ENCODE peak calls at places on chromosomes 16 and 17, in four cellular contexts. K is gastrocnemius medialis, Q is right lobe of liver, F is IMR-90. N is an unnamed sample. For H3K4me1, the result is how much of the 10 kb centered on the place peaks cover.

GRCh38 chr17:6475411-6475810 is 31.2 kb downstream of the PIMREG start:
- ATAC-seq in K (no peak), F (no peak), Q (no peak), N (no peak)

GRCh38 chr17:48620497-48621139 is 5.5 kb upstream of the HOXB8 start:
- ATAC-seq in F (no peak), K (no peak), Q (no peak), N (no peak)

GRCh38 chr17:8846768-8847211 is 20.7 kb downstream of the PIK3R6 start:
- ATAC-seq in K (no peak), Q (peak), F (peak), N (no peak)

GRCh38 chr17:40551874-40552768 is 13.2 kb downstream of the CCR7 start:
- ATAC-seq in F (peak), K (no peak), Q (no peak), N (no peak)

GRCh38 chr16:84820305-84820684 is 510 bp downstream of the CRISPLD2 start:
- ATAC-seq in K (no peak), F (peak), Q (no peak), N (no peak)

GRCh38 chr17:39404542-39405378 is 3.3 kb upstream of the FBXL20 start:
- ATAC-seq in K (no peak), Q (no peak), F (peak), N (no peak)

GRCh38 chr16:9077001-9077809 is 14.2 kb upstream of the HAPSTR1 start:
- ATAC-seq in Q (no peak), F (peak), K (no peak), N (no peak)

GRCh38 chr17:8175795-8176196 is 384 bp downstream of the TMEM107 start:
- ATAC-seq in K (no peak), F (peak), Q (peak), N (peak)

GRCh38 chr16:29848420-29849297 is 14.4 kb downstream of the CDIPT start:
- ATAC-seq in K (peak), Q (peak), F (peak), N (peak)

GRCh38 chr17:13806023-13806553 is 204.4 kb upstream of the HS3ST3A1 start:
- ATAC-seq in F (no peak), K (no peak), Q (no peak), N (no peak)

GRCh38 chr17:10171581-10171981 is 26.8 kb downstream of the GAS7 start:
- ATAC-seq in F (peak), K (no peak), Q (no peak), N (no peak)

GRCh38 chr16:53232826-53233529 is 178.2 kb downstream of the CHD9 start:
- ATAC-seq in Q (no peak), K (no peak), F (peak), N (no peak)

GRCh38 chr16:87965417-87965816 is 14.2 kb downstream of the BANP start:
- ATAC-seq in F (no peak), K (no peak), Q (no peak), N (no peak)

GRCh38 chr17:74686761-74687160 is 26.0 kb downstream of the CD300LF start:
- ATAC-seq in K (no peak), Q (peak), F (no peak), N (no peak)

GRCh38 chr16:11992594-11993524 is 16.3 kb downstream of the SNX29 start:
- ATAC-seq in F (no peak), K (no peak), Q (no peak), N (no peak)

GRCh38 chr17:73595931-73596330 is 48.3 kb downstream of the SDK2 start:
- ATAC-seq in K (no peak), Q (no peak), F (no peak), N (no peak)

GRCh38 chr16:84193480-84193879 is 2.5 kb downstream of the ADAD2 start:
- ATAC-seq in K (no peak), Q (no peak), F (no peak), N (no peak)

DNA sequence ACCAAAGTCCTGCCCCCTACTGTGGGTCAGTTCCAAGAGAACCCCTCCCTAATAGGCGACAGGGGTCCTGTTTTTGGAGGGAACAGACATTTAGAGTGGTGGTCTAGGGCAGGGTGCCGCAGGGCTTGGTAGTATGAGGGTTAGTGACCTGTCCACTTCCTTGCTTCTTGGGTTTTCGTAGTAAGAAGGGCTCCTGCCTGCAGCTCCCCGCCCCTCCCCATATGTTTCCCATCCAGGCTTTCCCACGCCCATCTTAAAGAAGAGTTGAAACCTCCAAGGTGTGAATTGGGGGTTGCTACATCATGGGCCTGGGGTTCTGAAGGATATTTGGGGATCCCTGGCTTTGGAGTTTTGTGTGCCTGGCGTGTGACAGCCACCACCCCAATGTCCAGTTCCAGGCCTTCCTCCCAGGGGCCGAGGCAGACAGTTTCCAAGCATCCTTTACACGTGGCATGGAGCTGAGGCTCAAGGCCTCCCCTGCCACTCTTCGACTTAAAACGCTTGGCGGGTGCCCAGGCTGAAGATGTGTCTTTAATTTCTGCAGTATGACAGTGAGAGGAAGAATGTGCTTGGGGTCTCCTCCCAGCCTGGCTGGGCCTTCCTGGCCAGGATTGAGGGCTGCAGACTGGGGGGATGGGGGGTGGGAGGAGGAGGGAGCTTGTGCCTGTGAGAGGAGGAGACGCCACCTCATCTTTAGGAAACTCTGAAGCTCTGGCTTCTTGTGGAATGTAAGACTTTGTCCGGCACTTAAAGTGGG is 2.3 kb upstream of the COL1A1 start:
- ATAC-seq in F (peak), K (no peak), Q (no peak), N (no peak)
- H3K4me1 ChIP-seq in F (half or more), K (under half), Q (under half), N (under half)

GRCh38 chr16:66373667-66374066 is 7.2 kb downstream of the CDH5 start:
- ATAC-seq in F (no peak), K (no peak), Q (no peak), N (no peak)
- TF ChIP-seq POLR2A in F (no peak), K (no peak), Q (no peak), N (no peak)

DNA sequence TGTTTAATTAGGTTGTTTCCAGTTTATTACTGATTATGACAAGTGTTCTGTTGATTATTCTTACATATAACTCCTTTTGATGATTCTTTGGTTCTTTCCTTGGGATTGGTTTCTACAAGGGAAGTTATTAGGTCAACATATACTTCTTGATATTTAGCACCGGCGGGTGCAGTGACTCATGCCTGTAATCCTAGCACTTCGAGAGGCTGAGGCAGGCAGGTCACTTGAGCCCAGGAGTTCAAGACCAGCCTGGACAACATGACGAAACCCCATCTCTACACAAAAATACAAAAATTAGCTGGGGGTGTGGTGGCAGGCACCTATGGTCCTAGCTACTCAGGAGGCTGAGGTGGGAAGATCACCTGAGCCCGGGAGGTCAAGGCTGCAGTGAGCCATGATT is 120.2 kb upstream of the HAS3 start:
- ATAC-seq in Q (no peak), F (no peak), K (no peak), N (no peak)
- H3K4me1 ChIP-seq in Q (under half), F (under half), K (under half), N (under half)

DNA sequence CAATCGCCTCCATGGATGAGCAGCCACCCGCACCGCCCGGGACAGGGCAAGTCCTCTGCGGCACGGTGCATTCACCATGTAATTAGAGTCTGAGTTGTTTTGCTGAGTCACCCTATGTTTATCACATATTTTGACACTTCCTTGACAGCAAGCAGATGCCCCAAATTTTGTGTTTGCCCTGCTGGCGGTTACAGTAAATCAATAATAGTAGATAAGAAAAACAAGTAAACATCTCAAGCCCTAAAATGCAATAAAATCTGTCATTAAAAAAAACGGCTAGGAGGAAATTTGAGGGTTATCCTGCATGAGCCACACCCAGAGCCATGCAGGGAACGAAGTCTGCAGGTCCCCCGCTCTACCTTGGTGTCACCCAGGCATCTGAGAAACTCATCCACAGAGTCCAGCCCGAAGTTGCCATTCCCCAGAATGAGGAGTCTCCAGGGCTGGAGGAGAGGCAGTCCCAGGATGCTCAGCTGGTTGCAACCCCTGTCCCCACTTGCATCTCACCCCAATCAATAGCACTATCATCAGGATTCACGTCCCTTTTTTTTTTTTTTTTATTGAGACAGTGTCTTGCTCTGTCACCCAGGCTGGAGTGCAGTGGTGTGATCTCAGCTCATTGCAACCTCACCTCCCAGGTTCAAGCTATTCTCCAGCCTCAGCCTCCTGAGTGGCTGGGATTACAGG is 16.5 kb upstream of the ST6GALNAC1 start:
- ATAC-seq in Q (peak), K (no peak), F (peak), N (no peak)
- TF ChIP-seq POLR2A in Q (no peak), K (no peak), F (no peak), N (no peak)

GRCh38 chr17:57516290-57517215 is 228.5 kb downstream of the CCDC182 start:
- ATAC-seq in F (peak), K (no peak), Q (peak), N (no peak)

GRCh38 chr17:57517519-57518342 is 227.4 kb downstream of the CCDC182 start:
- ATAC-seq in F (no peak), K (no peak), Q (peak), N (no peak)

GRCh38 chr17:57517216-57517518 is 227.9 kb downstream of the CCDC182 start:
- ATAC-seq in Q (no peak), K (no peak), F (no peak), N (no peak)

GRCh38 chr17:57514614-57515013 is 230.5 kb downstream of the CCDC182 start:
- ATAC-seq in F (no peak), K (no peak), Q (no peak), N (no peak)

GRCh38 chr17:57515662-57516211 is 229.4 kb downstream of the CCDC182 start:
- ATAC-seq in K (no peak), Q (no peak), F (no peak), N (no peak)
- H3K4me1 ChIP-seq in K (under half), Q (under half), F (under half), N (under half)

GRCh38 chr17:28992202-28992601 is 13.6 kb downstream of the SEZ6 start:
- ATAC-seq in Q (no peak), K (no peak), F (no peak), N (no peak)
- TF ChIP-seq POLR2A in Q (no peak), K (no peak), F (no peak), N (no peak)